ENCODE peak calls at places on chromosome 12, in four cellular contexts. Y, D, Z and M are unnamed samples. For H3K4me1 and H3K36me3, the result is how much of the 10 kb centered on the place peaks cover.

GRCh38 chr12:50221228-50222008 is 54.2 kb upstream of the CERS5 start:
- DNase-seq in Y (peak), D (no peak), Z (no peak), M (no peak)

GRCh38 chr12:11834104-11834812 is 184.8 kb downstream of the ETV6 start:
- DNase-seq in Y (peak), D (no peak), Z (no peak), M (no peak)

GRCh38 chr12:84719997-84720396 is 192.6 kb downstream of the SLC6A15 start:
- DNase-seq in Y (no peak), D (no peak), Z (no peak), M (no peak)

GRCh38 chr12:24095245-24095644 is 145.8 kb upstream of the SOX5 start:
- DNase-seq in Y (no peak), D (no peak), Z (no peak), M (no peak)

GRCh38 chr12:62971769-62972525 is 37.0 kb upstream of the PPM1H start:
- DNase-seq in Y (no peak), D (no peak), Z (no peak), M (peak)

GRCh38 chr12:128269108-128269713 is 2.2 kb downstream of the TMEM132C start:
- DNase-seq in Y (no peak), D (no peak), Z (no peak), M (no peak)

GRCh38 chr12:32134144-32134888 is 27.7 kb downstream of the BICD1 start:
- DNase-seq in Y (peak), D (no peak), Z (peak), M (no peak)

GRCh38 chr12:65187665-65188064 is 18.3 kb downstream of the LEMD3 start:
- DNase-seq in Y (no peak), D (no peak), Z (no peak), M (no peak)

GRCh38 chr12:65665817-65666216 is 158.5 kb upstream of the HMGA2 start:
- DNase-seq in Y (no peak), D (no peak), Z (no peak), M (no peak)

GRCh38 chr12:61188801-61189595 is 1071.2 kb upstream of the USP15 start:
- DNase-seq in Y (no peak), D (peak), Z (no peak), M (no peak)

GRCh38 chr12:91307957-91308705 is 125.5 kb upstream of the DCN start:
- DNase-seq in Y (no peak), D (no peak), Z (no peak), M (no peak)

GRCh38 chr12:7602287-7602686 is 63.4 kb downstream of the APOBEC1 start:
- DNase-seq in Y (peak), D (no peak), Z (no peak), M (no peak)

GRCh38 chr12:124369901-124370378 is 75.0 kb downstream of the RFLNA start:
- DNase-seq in Y (no peak), D (peak), Z (no peak), M (no peak)

GRCh38 chr12:124370851-124371250 is 76.0 kb downstream of the RFLNA start:
- DNase-seq in Y (no peak), D (no peak), Z (no peak), M (no peak)

GRCh38 chr12:124370384-124370783 is 75.5 kb downstream of the RFLNA start:
- DNase-seq in Y (no peak), D (no peak), Z (no peak), M (no peak)

GRCh38 chr12:124368421-124369032 is 73.6 kb downstream of the RFLNA start:
- DNase-seq in Y (no peak), D (no peak), Z (no peak), M (no peak)

GRCh38 chr12:124369055-124369900 is 74.4 kb downstream of the RFLNA start:
- DNase-seq in Y (peak), D (peak), Z (peak), M (peak)
- H3K4me1 ChIP-seq in Y (under half), D (under half), Z (under half), M (under half)

GRCh38 chr12:115998119-115998633 is 279.3 kb downstream of the MED13L start:
- DNase-seq in Y (peak), D (no peak), Z (peak), M (peak)

GRCh38 chr12:115998789-115999478 is 278.6 kb downstream of the MED13L start:
- DNase-seq in Y (peak), D (no peak), Z (no peak), M (no peak)

GRCh38 chr12:116000252-116000651 is 277.2 kb downstream of the MED13L start:
- DNase-seq in Y (no peak), D (no peak), Z (no peak), M (no peak)

GRCh38 chr12:116002890-116003536 is 274.5 kb downstream of the MED13L start:
- DNase-seq in Y (peak), D (no peak), Z (no peak), M (no peak)

GRCh38 chr12:115999582-115999981 is 277.9 kb downstream of the MED13L start:
- DNase-seq in Y (no peak), D (no peak), Z (no peak), M (no peak)
- H3K36me3 ChIP-seq in Y (under half), D (under half), Z (under half), M (under half)

GRCh38 chr12:1590083-1590979 is 4.0 kb downstream of the FBXL14 start:
- DNase-seq in Y (peak), D (peak), Z (no peak), M (peak)
- H3K4me1 ChIP-seq in Y (under half), D (under half), Z (under half), M (under half)

GRCh38 chr12:113274848-113275247 is 53.6 kb downstream of the TPCN1 start:
- DNase-seq in Y (no peak), D (no peak), Z (no peak), M (no peak)
- H3K36me3 ChIP-seq in Y (under half), D (under half), Z (under half), M (under half)

GRCh38 chr12:109946505-109946904 is 46.4 kb downstream of the TCHP start:
- DNase-seq in Y (peak), D (no peak), Z (no peak), M (no peak)

GRCh38 chr12:109944975-109945374 is 44.9 kb downstream of the TCHP start:
- DNase-seq in Y (peak), D (no peak), Z (no peak), M (no peak)

GRCh38 chr12:109948382-109948781 is 47.8 kb downstream of the GIT2 start:
- DNase-seq in Y (no peak), D (no peak), Z (no peak), M (peak)

GRCh38 chr12:109947511-109947910 is 47.4 kb downstream of the TCHP start:
- DNase-seq in Y (peak), D (no peak), Z (no peak), M (no peak)

DNA sequence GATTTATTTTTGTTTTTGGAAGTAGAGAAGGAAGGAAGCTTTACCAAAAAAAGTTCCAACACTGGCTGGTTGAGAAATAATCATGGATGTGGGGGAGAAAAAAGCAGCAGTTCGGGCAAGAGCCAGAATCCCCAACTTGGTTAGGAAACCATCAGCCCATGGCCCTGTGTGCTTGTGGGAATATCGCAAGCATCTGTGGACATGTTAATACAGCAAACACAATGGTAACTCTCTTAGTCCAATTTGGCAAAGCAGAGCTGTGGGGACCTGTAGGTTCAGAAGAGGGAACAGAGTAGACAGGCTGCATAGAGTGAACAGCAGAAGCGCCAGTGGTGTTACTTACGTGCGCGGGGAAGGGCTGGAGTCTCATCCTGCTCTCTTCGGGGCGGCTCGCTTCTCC is 46.8 kb downstream of the TCHP start:
- DNase-seq in Y (no peak), D (no peak), Z (no peak), M (no peak)
- H3K4me1 ChIP-seq in Y (under half), D (under half), Z (under half), M (under half)

GRCh38 chr12:122834229-122834920 is 882 bp upstream of the HIP1R start:
- DNase-seq in Y (peak), D (peak), Z (peak), M (peak)
- H3K36me3 ChIP-seq in Y (under half), D (under half), Z (under half), M (under half)

DNA sequence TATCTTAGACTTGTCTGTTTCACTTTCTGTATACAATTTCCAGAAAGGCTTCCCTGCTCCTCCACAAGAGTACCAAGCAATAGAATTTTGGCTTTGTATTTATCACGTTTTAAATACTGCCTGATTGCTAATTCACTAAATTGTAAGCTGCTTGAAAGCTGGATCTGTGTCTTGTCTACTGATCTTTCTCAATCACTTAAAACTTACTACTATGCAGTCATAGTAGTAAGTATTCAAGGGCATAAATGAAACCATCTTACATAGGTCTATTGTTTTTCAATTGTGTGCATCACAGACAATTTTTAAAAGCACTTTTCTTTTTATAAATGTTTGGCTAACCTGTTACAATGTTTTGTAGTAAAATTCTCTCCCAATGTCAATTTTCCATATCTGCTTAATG is 1.2 kb upstream of the GLIPR1L2 start:
- DNase-seq in Y (no peak), D (no peak), Z (no peak), M (peak)
- H3K4me1 ChIP-seq in Y (under half), D (under half), Z (under half), M (under half)

DNA sequence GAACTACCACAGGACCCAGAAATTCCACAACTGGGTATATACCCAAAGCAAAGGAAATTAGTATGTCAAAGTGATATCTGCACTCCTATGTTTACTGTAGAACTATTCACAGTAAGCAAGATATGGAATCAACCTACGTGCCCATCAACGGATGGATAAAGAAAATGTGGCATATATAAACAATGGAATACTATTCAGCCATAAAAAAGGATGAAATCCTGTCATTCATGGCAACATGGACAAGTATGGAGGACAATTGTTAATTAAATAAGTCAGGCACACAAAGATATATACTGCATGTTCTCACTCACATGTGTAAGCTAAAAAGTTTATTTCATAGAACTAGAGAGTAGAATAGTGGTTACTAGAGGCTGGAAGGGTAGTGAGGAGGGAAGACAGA is 97.0 kb downstream of the CEP83 start:
- DNase-seq in Y (no peak), D (no peak), Z (no peak), M (no peak)
- H3K36me3 ChIP-seq in Y (under half), D (under half), Z (under half), M (under half)

GRCh38 chr12:53500119-53500775 is 836 bp upstream of the TARBP2 start:
- DNase-seq in Y (peak), D (peak), Z (peak), M (peak)

GRCh38 chr12:53502331-53502730 is 1.2 kb downstream of the TARBP2 start:
- DNase-seq in Y (no peak), D (no peak), Z (no peak), M (no peak)

GRCh38 chr12:53502983-53503728 is 2.1 kb downstream of the TARBP2 start:
- DNase-seq in Y (no peak), D (peak), Z (no peak), M (no peak)

GRCh38 chr12:53500776-53501614 is at the start of gene TARBP2:
- DNase-seq in Y (peak), D (peak), Z (peak), M (peak)

DNA sequence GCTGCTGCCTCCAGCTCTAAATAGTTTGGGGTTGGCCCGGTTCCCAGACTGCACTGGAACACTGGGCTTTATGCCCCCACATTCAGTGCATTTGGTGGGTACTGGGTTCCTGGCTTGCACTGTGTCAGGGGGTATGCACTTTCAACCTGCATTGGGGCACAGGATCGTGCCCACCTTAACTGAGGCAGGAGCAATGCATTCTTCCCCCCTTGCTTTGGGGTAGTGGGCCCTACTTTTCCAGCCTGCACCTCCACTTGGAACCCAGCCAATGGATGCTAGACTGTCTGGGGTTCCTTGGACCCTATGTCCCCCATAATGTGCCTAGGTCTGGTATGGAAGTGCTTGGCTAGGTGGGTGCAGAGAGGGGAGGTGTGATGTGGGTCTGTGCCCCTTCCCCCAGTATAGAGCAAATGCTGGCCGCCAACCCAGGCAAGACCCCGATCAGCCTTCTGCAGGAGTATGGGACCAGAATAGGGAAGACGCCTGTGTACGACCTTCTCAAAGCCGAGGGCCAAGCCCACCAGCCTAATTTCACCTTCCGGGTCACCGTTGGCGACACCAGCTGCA is 615 bp downstream of the TARBP2 start:
- DNase-seq in Y (no peak), D (no peak), Z (no peak), M (no peak)
- H3K4me1 ChIP-seq in Y (under half), D (under half), Z (under half), M (under half)

GRCh38 chr12:56129210-56129691 is 1.2 kb downstream of the ESYT1 start:
- DNase-seq in Y (peak), D (peak), Z (peak), M (peak)

GRCh38 chr12:56130876-56131275 is 2.8 kb downstream of the ESYT1 start:
- DNase-seq in Y (no peak), D (no peak), Z (no peak), M (no peak)

GRCh38 chr12:56137853-56138571 is 9.9 kb downstream of the ESYT1 start:
- DNase-seq in Y (no peak), D (peak), Z (no peak), M (no peak)

DNA sequence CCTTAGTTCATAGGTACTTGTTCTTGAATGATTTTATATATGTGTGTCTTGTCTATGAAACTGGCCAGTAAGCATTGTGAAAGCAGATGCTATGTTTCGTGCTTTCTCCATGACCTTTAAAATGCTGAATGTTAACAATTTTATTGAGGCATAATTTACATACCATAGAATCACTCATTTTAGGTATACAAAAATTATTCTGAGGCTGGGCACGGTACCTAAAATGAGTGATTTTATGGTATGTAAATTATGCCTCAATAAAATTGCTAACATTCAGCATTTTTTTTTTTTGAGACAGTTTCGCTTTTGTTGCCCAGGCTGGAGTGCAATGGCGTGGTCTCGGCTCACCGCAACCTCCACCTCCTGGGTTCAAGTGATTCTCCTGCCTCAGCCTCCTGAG is 6.8 kb downstream of the ESYT1 start:
- DNase-seq in Y (no peak), D (no peak), Z (no peak), M (no peak)
- H3K36me3 ChIP-seq in Y (half or more), D (under half), Z (under half), M (under half)